ENCODE peak calls at places on chromosomes 12 and 14, in six cellular contexts. One of them, this sample, is unnamed. For H3K4me1, the result is how much of the 10 kb centered on the place peaks cover.

GRCh38 chr12:52702338-52702737 is 986 bp downstream of the KRT77 start:
- DNase-seq in psoas muscle: no peak
- DNase-seq in IMR-90: no peak
- DNase-seq in body of pancreas: no peak
- DNase-seq in lower lobe of right lung: no peak
- DNase-seq in left ventricle myocardium inferior: no peak
- DNase-seq in this sample: no peak

GRCh38 chr12:68336754-68337343 is 4.7 kb upstream of the MDM1 start:
- DNase-seq in IMR-90: no peak
- DNase-seq in left ventricle myocardium inferior: no peak
- DNase-seq in psoas muscle: no peak
- DNase-seq in body of pancreas: no peak
- DNase-seq in lower lobe of right lung: no peak
- DNase-seq in this sample: no peak

GRCh38 chr14:80564051-80564450 is 352.7 kb upstream of the DIO2 start:
- DNase-seq in left ventricle myocardium inferior: no peak
- DNase-seq in psoas muscle: no peak
- DNase-seq in lower lobe of right lung: no peak
- DNase-seq in body of pancreas: no peak
- DNase-seq in IMR-90: peak
- DNase-seq in this sample: no peak

GRCh38 chr12:102059343-102059742 is 2.4 kb downstream of the WASHC3 start:
- DNase-seq in body of pancreas: no peak
- DNase-seq in left ventricle myocardium inferior: no peak
- DNase-seq in lower lobe of right lung: no peak
- DNase-seq in psoas muscle: no peak
- DNase-seq in IMR-90: no peak
- DNase-seq in this sample: no peak

GRCh38 chr14:100727565-100728240 is 1.0 kb downstream of the DLK1 start:
- DNase-seq in body of pancreas: no peak
- DNase-seq in left ventricle myocardium inferior: no peak
- DNase-seq in psoas muscle: no peak
- DNase-seq in lower lobe of right lung: no peak
- DNase-seq in IMR-90: no peak
- DNase-seq in this sample: no peak

GRCh38 chr12:39138268-39138667 is 232.9 kb upstream of the CPNE8 start:
- DNase-seq in IMR-90: no peak
- DNase-seq in lower lobe of right lung: no peak
- DNase-seq in psoas muscle: no peak
- DNase-seq in left ventricle myocardium inferior: no peak
- DNase-seq in body of pancreas: no peak
- DNase-seq in this sample: no peak

GRCh38 chr12:4449862-4450222 is 4.2 kb upstream of the FGF6 start:
- DNase-seq in body of pancreas: peak
- DNase-seq in left ventricle myocardium inferior: no peak
- DNase-seq in lower lobe of right lung: no peak
- DNase-seq in psoas muscle: no peak
- DNase-seq in IMR-90: no peak
- DNase-seq in this sample: no peak

GRCh38 chr14:49654511-49654910 is 19.5 kb upstream of the DNAAF2 start:
- DNase-seq in IMR-90: no peak
- DNase-seq in lower lobe of right lung: no peak
- DNase-seq in left ventricle myocardium inferior: no peak
- DNase-seq in psoas muscle: no peak
- DNase-seq in body of pancreas: no peak
- DNase-seq in this sample: no peak

GRCh38 chr14:52033131-52033642 is 35.7 kb downstream of the NID2 start:
- DNase-seq in left ventricle myocardium inferior: no peak
- DNase-seq in lower lobe of right lung: no peak
- DNase-seq in IMR-90: peak
- DNase-seq in body of pancreas: peak
- DNase-seq in psoas muscle: no peak
- DNase-seq in this sample: no peak

GRCh38 chr12:15627995-15628945 is 160.9 kb downstream of the EPS8 start:
- DNase-seq in left ventricle myocardium inferior: no peak
- DNase-seq in IMR-90: peak
- DNase-seq in psoas muscle: no peak
- DNase-seq in lower lobe of right lung: no peak
- DNase-seq in body of pancreas: no peak
- DNase-seq in this sample: no peak

GRCh38 chr12:125092872-125093680 is 27.8 kb downstream of the AACS start:
- DNase-seq in lower lobe of right lung: no peak
- DNase-seq in IMR-90: peak
- DNase-seq in body of pancreas: no peak
- DNase-seq in psoas muscle: peak
- DNase-seq in left ventricle myocardium inferior: peak
- DNase-seq in this sample: no peak

GRCh38 chr12:2298556-2299195 is 245.9 kb downstream of the CACNA1C start:
- DNase-seq in psoas muscle: no peak
- DNase-seq in IMR-90: no peak
- DNase-seq in lower lobe of right lung: no peak
- DNase-seq in body of pancreas: no peak
- DNase-seq in left ventricle myocardium inferior: no peak
- DNase-seq in this sample: no peak
- H3K4me1 ChIP-seq in psoas muscle: under half
- H3K4me1 ChIP-seq in IMR-90: under half
- H3K4me1 ChIP-seq in lower lobe of right lung: under half
- H3K4me1 ChIP-seq in body of pancreas: under half
- H3K4me1 ChIP-seq in left ventricle myocardium inferior: half or more
- H3K4me1 ChIP-seq in this sample: under half

GRCh38 chr12:112421363-112421762 is 2.6 kb downstream of the PTPN11 start:
- DNase-seq in psoas muscle: no peak
- DNase-seq in left ventricle myocardium inferior: no peak
- DNase-seq in lower lobe of right lung: no peak
- DNase-seq in IMR-90: no peak
- DNase-seq in body of pancreas: no peak
- DNase-seq in this sample: no peak
- H3K27ac ChIP-seq in psoas muscle: peak
- H3K27ac ChIP-seq in left ventricle myocardium inferior: peak
- H3K27ac ChIP-seq in lower lobe of right lung: no peak
- H3K27ac ChIP-seq in IMR-90: no peak
- H3K27ac ChIP-seq in body of pancreas: no peak
- H3K27ac ChIP-seq in this sample: no peak

GRCh38 chr14:68282479-68283377 is 463.1 kb downstream of the RAD51B start:
- DNase-seq in lower lobe of right lung: no peak
- DNase-seq in body of pancreas: no peak
- DNase-seq in IMR-90: no peak
- DNase-seq in psoas muscle: no peak
- DNase-seq in left ventricle myocardium inferior: no peak
- DNase-seq in this sample: no peak
- H3K4me1 ChIP-seq in lower lobe of right lung: under half
- H3K4me1 ChIP-seq in body of pancreas: under half
- H3K4me1 ChIP-seq in IMR-90: under half
- H3K4me1 ChIP-seq in psoas muscle: under half
- H3K4me1 ChIP-seq in left ventricle myocardium inferior: under half
- H3K4me1 ChIP-seq in this sample: under half

DNA sequence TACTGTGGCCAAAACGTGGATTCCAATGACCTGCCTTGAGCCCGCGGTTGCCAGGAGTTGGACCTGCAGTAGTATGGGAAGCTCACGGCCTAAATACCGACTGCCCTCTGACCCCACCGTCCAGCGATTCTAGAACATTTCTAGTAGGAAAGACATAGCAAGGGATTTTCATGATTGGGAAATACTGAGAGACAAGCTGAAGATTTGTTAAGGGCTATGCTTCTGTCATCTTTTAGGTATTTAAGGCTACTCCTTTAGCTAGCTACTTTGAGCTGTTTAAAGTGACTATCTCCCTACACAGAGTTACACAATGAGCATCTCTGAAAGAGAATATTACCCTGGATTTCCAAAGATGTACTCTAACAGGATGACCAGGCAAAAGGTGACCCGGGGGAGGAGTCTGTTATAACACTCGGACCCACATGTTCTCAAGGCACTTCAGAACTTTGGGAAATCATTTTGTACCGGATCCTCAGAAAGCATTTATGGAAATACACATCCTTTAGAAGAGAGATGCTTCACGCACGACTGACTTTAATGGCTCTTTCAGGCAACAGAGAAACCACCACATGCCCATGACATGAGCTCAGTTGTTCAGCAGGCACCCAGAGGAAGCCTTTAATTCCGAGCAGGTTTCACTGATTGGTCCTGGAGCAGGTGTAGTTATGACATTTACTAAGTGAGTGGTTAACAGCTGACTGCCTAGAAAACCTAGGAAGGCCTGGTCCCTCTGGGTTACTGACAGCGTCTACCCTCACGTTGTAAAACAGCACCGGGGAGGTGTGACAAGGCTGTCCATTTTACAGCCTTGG is 4.2 kb downstream of the BAG5 start:
- DNase-seq in body of pancreas: no peak
- DNase-seq in left ventricle myocardium inferior: peak
- DNase-seq in psoas muscle: no peak
- DNase-seq in IMR-90: peak
- DNase-seq in lower lobe of right lung: peak
- DNase-seq in this sample: no peak
- H3K27ac ChIP-seq in body of pancreas: no peak
- H3K27ac ChIP-seq in left ventricle myocardium inferior: peak
- H3K27ac ChIP-seq in psoas muscle: peak
- H3K27ac ChIP-seq in IMR-90: peak
- H3K27ac ChIP-seq in lower lobe of right lung: no peak
- H3K27ac ChIP-seq in this sample: no peak

GRCh38 chr12:89948266-89949175 is 239.9 kb upstream of the ATP2B1 start:
- DNase-seq in body of pancreas: no peak
- DNase-seq in psoas muscle: no peak
- DNase-seq in left ventricle myocardium inferior: no peak
- DNase-seq in IMR-90: no peak
- DNase-seq in lower lobe of right lung: no peak
- DNase-seq in this sample: no peak
- H3K4me1 ChIP-seq in body of pancreas: under half
- H3K4me1 ChIP-seq in psoas muscle: under half
- H3K4me1 ChIP-seq in left ventricle myocardium inferior: under half
- H3K4me1 ChIP-seq in IMR-90: under half
- H3K4me1 ChIP-seq in lower lobe of right lung: under half
- H3K4me1 ChIP-seq in this sample: under half

DNA sequence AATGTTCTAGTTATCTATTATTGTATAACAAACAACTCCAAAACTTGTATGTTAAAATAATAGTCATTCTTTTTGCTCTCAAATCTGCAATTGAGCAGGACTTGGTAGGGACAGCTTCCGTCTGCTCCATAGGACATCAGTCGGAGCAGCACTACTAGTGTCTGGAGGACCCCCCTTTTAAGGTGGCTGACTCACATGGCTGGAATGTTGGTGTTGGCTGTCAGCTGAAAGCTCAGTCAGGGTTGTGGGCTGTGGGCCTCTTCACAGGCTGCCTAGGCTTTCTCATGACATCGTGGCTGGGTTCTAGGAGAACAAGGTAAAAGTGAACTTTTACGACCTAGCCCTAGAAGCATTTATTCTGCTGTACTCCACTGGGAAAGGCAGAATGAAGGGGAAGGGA is 160.6 kb downstream of the ANO4 start:
- DNase-seq in IMR-90: peak
- DNase-seq in psoas muscle: no peak
- DNase-seq in body of pancreas: no peak
- DNase-seq in lower lobe of right lung: no peak
- DNase-seq in left ventricle myocardium inferior: no peak
- DNase-seq in this sample: no peak
- H3K27ac ChIP-seq in IMR-90: no peak
- H3K27ac ChIP-seq in psoas muscle: no peak
- H3K27ac ChIP-seq in body of pancreas: no peak
- H3K27ac ChIP-seq in lower lobe of right lung: no peak
- H3K27ac ChIP-seq in left ventricle myocardium inferior: no peak
- H3K27ac ChIP-seq in this sample: no peak

This sample was measured in iPS DF 6.9.